ENCODE peak calls at places on chromosomes 1 and 21, in seven cellular contexts. U is GM12892, O is GM12878, K is SK-N-SH, C is HepG2, H is K562, Q is H1. B is an unnamed sample.

GRCh38 chr1:196649990-196650389 is 1.9 kb upstream of the CFH start:
- DNase-seq in U (no peak), O (no peak), K (no peak), C (no peak), H (peak; percentile 44), Q (no peak), B (no peak)

GRCh38 chr1:238955934-238956333 is 430.4 kb upstream of the CHRM3 start:
- DNase-seq in U (no peak), O (no peak), K (peak; percentile 25), C (no peak), H (no peak), Q (no peak), B (no peak)

GRCh38 chr1:69976896-69977295 is 228.5 kb downstream of the LRRC40 start:
- DNase-seq in U (no peak), O (no peak), K (no peak), C (no peak), H (no peak), Q (no peak), B (no peak)

GRCh38 chr1:31765041-31765467 is 914 bp upstream of the ADGRB2 start:
- DNase-seq in U (no peak), O (no peak), K (peak; percentile 79), C (no peak), H (peak; percentile 65), Q (no peak), B (no peak)

GRCh38 chr1:221809101-221810029 is 67.5 kb upstream of the DUSP10 start:
- DNase-seq in U (no peak), O (no peak), K (no peak), C (no peak), H (no peak), Q (no peak), B (no peak)

GRCh38 chr1:225458222-225458631 is 30.4 kb upstream of the LBR start:
- DNase-seq in U (no peak), O (no peak), K (no peak), C (no peak), H (no peak), Q (no peak), B (no peak)

GRCh38 chr1:84145051-84145450 is 980 bp downstream of the PRKACB start:
- DNase-seq in U (no peak), O (no peak), K (no peak), C (no peak), H (no peak), Q (no peak), B (no peak)

GRCh38 chr21:33640697-33641338 is 723 bp downstream of the CRYZL1 start:
- DNase-seq in U (no peak), O (no peak), K (peak; percentile 33), C (no peak), H (peak; percentile 23), Q (no peak), B (no peak)

GRCh38 chr1:228452194-228453021 is 34.8 kb upstream of the RNF187 start:
- DNase-seq in U (no peak), O (no peak), K (no peak), C (no peak), H (peak; percentile 73), Q (no peak), B (no peak)

GRCh38 chr1:159653201-159653600 is 61.2 kb downstream of the CRP start:
- DNase-seq in U (no peak), O (no peak), K (no peak), C (no peak), H (no peak), Q (no peak), B (no peak)

GRCh38 chr1:63487336-63488065 is 35.5 kb downstream of the ITGB3BP start:
- DNase-seq in U (no peak), O (no peak), K (no peak), C (no peak), H (no peak), Q (no peak), B (no peak)

GRCh38 chr21:44612669-44613229 is 870 bp downstream of the KRTAP10-8 start:
- DNase-seq in U (no peak), O (no peak), K (no peak), C (no peak), H (no peak), Q (no peak), B (no peak)

GRCh38 chr1:63255153-63255552 is 67.2 kb upstream of the FOXD3 start:
- DNase-seq in U (no peak), O (no peak), K (no peak), C (no peak), H (no peak), Q (no peak), B (no peak)

GRCh38 chr1:214018605-214019268 is 31.0 kb downstream of the PROX1 start:
- DNase-seq in U (peak; percentile 26), O (peak; percentile 5), K (no peak), C (no peak), H (no peak), Q (no peak), B (peak; percentile 5)

GRCh38 chr1:198604973-198605372 is 33.9 kb upstream of the PTPRC start:
- DNase-seq in U (no peak), O (no peak), K (no peak), C (no peak), H (peak; percentile 61), Q (no peak), B (no peak)

GRCh38 chr21:41443562-41443961 is 17.5 kb downstream of the MX1 start:
- DNase-seq in U (no peak), O (no peak), K (no peak), C (no peak), H (no peak), Q (no peak), B (no peak)

GRCh38 chr21:45575304-45575992 is 33.2 kb upstream of the SLC19A1 start:
- DNase-seq in U (no peak), O (no peak), K (peak; percentile 34), C (no peak), H (no peak), Q (no peak), B (no peak)

GRCh38 chr1:39977202-39977601 is 22.3 kb downstream of the MFSD2A start:
- DNase-seq in U (no peak), O (no peak), K (no peak), C (no peak), H (no peak), Q (no peak), B (no peak)

GRCh38 chr1:39981957-39982356 is 27.0 kb downstream of the MFSD2A start:
- DNase-seq in U (no peak), O (no peak), K (no peak), C (no peak), H (no peak), Q (peak; percentile 34), B (no peak)

GRCh38 chr1:39981385-39981784 is 26.4 kb downstream of the MFSD2A start:
- DNase-seq in U (no peak), O (no peak), K (no peak), C (no peak), H (no peak), Q (no peak), B (no peak)

GRCh38 chr1:39979654-39980053 is 24.7 kb downstream of the MFSD2A start:
- DNase-seq in U (no peak), O (no peak), K (no peak), C (no peak), H (no peak), Q (no peak), B (no peak)

GRCh38 chr1:39980555-39981313 is 25.8 kb downstream of the MFSD2A start:
- DNase-seq in U (no peak), O (no peak), K (no peak), C (no peak), H (no peak), Q (no peak), B (no peak)
- TF ChIP-seq TAF1 in U (no peak), O (no peak), K (no peak), C (no peak), H (no peak), Q (no peak), B (no peak)

DNA sequence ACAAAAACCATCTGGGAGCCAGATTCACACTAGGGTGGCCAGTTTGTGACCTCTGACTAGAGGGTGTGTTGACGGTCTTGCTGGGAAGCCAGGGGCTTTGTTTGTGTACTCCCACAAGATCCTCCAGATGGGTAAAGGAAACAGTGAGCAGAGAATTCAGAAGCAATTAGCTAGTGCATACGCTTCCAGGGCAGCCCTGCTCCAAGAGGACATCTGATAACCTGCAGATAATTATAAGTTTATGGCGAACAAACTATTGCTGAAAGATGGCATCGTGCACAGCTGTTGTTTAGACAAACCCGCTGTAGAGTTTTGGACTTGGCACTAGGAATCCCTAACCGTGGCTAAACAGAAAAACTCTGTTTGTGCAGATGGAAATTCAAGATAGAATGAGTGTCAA is 326.4 kb downstream of the TGFB2 start:
- DNase-seq in U (no peak), O (no peak), K (peak; percentile 63), C (no peak), H (no peak), Q (no peak), B (no peak)
- TF ChIP-seq TAF1 in U (no peak), O (no peak), K (no peak), C (no peak), H (no peak), Q (no peak), B (no peak)

GRCh38 chr1:103250441-103250861 is 142.1 kb upstream of the COL11A1 start:
- DNase-seq in U (no peak), O (no peak), K (no peak), C (no peak), H (no peak), Q (peak; percentile 59), B (no peak)
- TF ChIP-seq TAF1 in U (no peak), O (no peak), K (no peak), C (no peak), H (no peak), Q (peak; percentile 40), B (no peak)

DNA sequence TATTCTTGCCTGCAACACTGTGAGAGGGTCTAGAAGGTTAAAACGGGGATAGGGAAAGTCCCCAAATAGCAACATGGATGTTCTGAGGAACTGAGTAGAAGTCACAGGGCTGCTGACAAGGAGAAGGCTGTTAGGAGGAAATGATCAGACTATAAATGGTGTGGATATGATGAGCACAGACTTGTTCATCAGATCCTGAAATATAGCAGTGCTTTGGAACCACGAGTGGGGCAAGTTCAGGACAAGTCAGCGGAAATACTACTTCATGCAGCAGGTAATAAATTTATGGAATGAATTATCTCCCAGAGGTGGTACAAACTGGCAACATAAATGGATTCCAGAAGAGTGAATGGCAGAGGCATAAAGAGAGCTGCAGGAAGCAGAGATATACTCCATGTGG is 3.2 kb upstream of the KIAA0040 start:
- DNase-seq in U (no peak), O (no peak), K (no peak), C (no peak), H (no peak), Q (no peak), B (no peak)
- TF ChIP-seq TAF1 in U (no peak), O (no peak), K (no peak), C (no peak), H (no peak), Q (no peak), B (no peak)

DNA sequence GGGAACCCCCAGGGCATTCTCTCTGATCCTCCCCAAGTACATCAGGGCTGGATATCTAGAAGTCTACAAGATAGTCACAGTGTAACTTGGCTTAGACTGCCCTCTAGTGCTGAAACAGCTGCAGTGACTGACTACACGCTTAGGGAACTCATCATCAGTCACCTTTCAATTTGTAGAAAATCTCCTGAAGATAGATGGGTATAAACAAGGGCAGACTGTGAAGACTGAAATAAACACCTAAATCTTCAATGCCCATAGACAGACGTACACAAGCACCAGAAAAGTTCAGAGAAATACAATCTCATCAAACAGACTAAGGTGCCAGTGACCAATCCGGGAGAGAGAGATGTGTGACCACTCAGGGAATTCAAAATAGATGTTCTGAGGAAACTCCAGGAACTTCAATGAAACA is 46.6 kb downstream of the PACC1 start:
- DNase-seq in U (peak; percentile 25), O (peak; percentile 36), K (peak; percentile 60), C (peak; percentile 61), H (peak; percentile 68), Q (peak; percentile 21), B (peak; percentile 28)
- TF ChIP-seq TAF1 in U (no peak), O (no peak), K (no peak), C (no peak), H (no peak), Q (no peak), B (no peak)

GRCh38 chr1:100428160-100428559 is 75.9 kb downstream of the CDC14A start:
- DNase-seq in U (no peak), O (no peak), K (no peak), C (no peak), H (no peak), Q (no peak), B (no peak)
- TF ChIP-seq TAF1 in U (no peak), O (no peak), K (no peak), C (no peak), H (no peak), Q (no peak), B (no peak)